ENCODE peak calls at places on chromosomes 1 and 21, in ten cellular contexts. One of them, this sample, is unnamed.

GRCh38 chr21:26964379-26964778 is 2.5 kb downstream of the ADAMTS5 start:
- DNase-seq in T-helper 17 cell: no peak
- DNase-seq in astrocyte of the spinal cord: no peak
- DNase-seq in brain microvascular endothelial cell: no peak
- DNase-seq in choroid plexus epithelial cell: no peak
- DNase-seq in EH: peak
- DNase-seq in heart left ventricle: peak
- DNase-seq in foreskin fibroblast: peak
- DNase-seq in cardiac fibroblast: no peak
- DNase-seq in NCI-H1694: no peak
- DNase-seq in this sample: peak

GRCh38 chr21:43363506-43364260 is 63.2 kb downstream of the SIK1 start:
- DNase-seq in T-helper 17 cell: no peak
- DNase-seq in astrocyte of the spinal cord: no peak
- DNase-seq in brain microvascular endothelial cell: no peak
- DNase-seq in choroid plexus epithelial cell: no peak
- DNase-seq in EH: no peak
- DNase-seq in heart left ventricle: no peak
- DNase-seq in foreskin fibroblast: no peak
- DNase-seq in cardiac fibroblast: no peak
- DNase-seq in NCI-H1694: no peak
- DNase-seq in this sample: no peak

GRCh38 chr1:6329851-6330250 is 63.7 kb downstream of the ACOT7 start:
- DNase-seq in T-helper 17 cell: no peak
- DNase-seq in astrocyte of the spinal cord: peak
- DNase-seq in brain microvascular endothelial cell: no peak
- DNase-seq in choroid plexus epithelial cell: no peak
- DNase-seq in EH: peak
- DNase-seq in heart left ventricle: no peak
- DNase-seq in foreskin fibroblast: peak
- DNase-seq in cardiac fibroblast: peak
- DNase-seq in NCI-H1694: peak
- DNase-seq in this sample: peak

GRCh38 chr21:29224006-29224405 is 74.7 kb upstream of the BACH1 start:
- DNase-seq in T-helper 17 cell: no peak
- DNase-seq in astrocyte of the spinal cord: no peak
- DNase-seq in brain microvascular endothelial cell: no peak
- DNase-seq in choroid plexus epithelial cell: no peak
- DNase-seq in EH: no peak
- DNase-seq in heart left ventricle: no peak
- DNase-seq in foreskin fibroblast: no peak
- DNase-seq in cardiac fibroblast: no peak
- DNase-seq in NCI-H1694: no peak
- DNase-seq in this sample: no peak

GRCh38 chr1:51156752-51157151 is 54.7 kb downstream of the C1orf185 start:
- DNase-seq in T-helper 17 cell: no peak
- DNase-seq in astrocyte of the spinal cord: no peak
- DNase-seq in brain microvascular endothelial cell: no peak
- DNase-seq in choroid plexus epithelial cell: no peak
- DNase-seq in EH: no peak
- DNase-seq in heart left ventricle: no peak
- DNase-seq in foreskin fibroblast: no peak
- DNase-seq in cardiac fibroblast: no peak
- DNase-seq in NCI-H1694: no peak
- DNase-seq in this sample: no peak

GRCh38 chr21:43951911-43952703 is 60.0 kb upstream of the TRAPPC10 start:
- DNase-seq in T-helper 17 cell: no peak
- DNase-seq in astrocyte of the spinal cord: no peak
- DNase-seq in brain microvascular endothelial cell: no peak
- DNase-seq in choroid plexus epithelial cell: no peak
- DNase-seq in EH: no peak
- DNase-seq in heart left ventricle: no peak
- DNase-seq in foreskin fibroblast: no peak
- DNase-seq in cardiac fibroblast: no peak
- DNase-seq in NCI-H1694: no peak
- DNase-seq in this sample: no peak

GRCh38 chr21:39282911-39283310 is 30.5 kb downstream of the BRWD1 start:
- DNase-seq in T-helper 17 cell: no peak
- DNase-seq in astrocyte of the spinal cord: no peak
- DNase-seq in brain microvascular endothelial cell: no peak
- DNase-seq in choroid plexus epithelial cell: no peak
- DNase-seq in EH: no peak
- DNase-seq in heart left ventricle: no peak
- DNase-seq in foreskin fibroblast: no peak
- DNase-seq in cardiac fibroblast: no peak
- DNase-seq in NCI-H1694: no peak
- DNase-seq in this sample: no peak

GRCh38 chr1:78325293-78325692 is 165.5 kb upstream of the PTGFR start:
- DNase-seq in T-helper 17 cell: no peak
- DNase-seq in astrocyte of the spinal cord: no peak
- DNase-seq in brain microvascular endothelial cell: no peak
- DNase-seq in choroid plexus epithelial cell: no peak
- DNase-seq in EH: no peak
- DNase-seq in heart left ventricle: no peak
- DNase-seq in foreskin fibroblast: no peak
- DNase-seq in cardiac fibroblast: no peak
- DNase-seq in NCI-H1694: no peak
- DNase-seq in this sample: no peak

GRCh38 chr1:111516008-111516535 is 12.6 kb upstream of the ADORA3 start:
- DNase-seq in T-helper 17 cell: no peak
- DNase-seq in astrocyte of the spinal cord: peak
- DNase-seq in brain microvascular endothelial cell: peak
- DNase-seq in choroid plexus epithelial cell: peak
- DNase-seq in EH: peak
- DNase-seq in heart left ventricle: peak
- DNase-seq in foreskin fibroblast: peak
- DNase-seq in cardiac fibroblast: peak
- DNase-seq in NCI-H1694: no peak
- DNase-seq in this sample: peak

GRCh38 chr21:32965281-32965680 is 60.5 kb upstream of the OLIG2 start:
- DNase-seq in T-helper 17 cell: no peak
- DNase-seq in astrocyte of the spinal cord: no peak
- DNase-seq in brain microvascular endothelial cell: no peak
- DNase-seq in choroid plexus epithelial cell: no peak
- DNase-seq in EH: no peak
- DNase-seq in heart left ventricle: no peak
- DNase-seq in foreskin fibroblast: no peak
- DNase-seq in cardiac fibroblast: no peak
- DNase-seq in NCI-H1694: no peak
- DNase-seq in this sample: no peak

GRCh38 chr1:199307865-199308264 is 669.0 kb downstream of the PTPRC start:
- DNase-seq in T-helper 17 cell: no peak
- DNase-seq in astrocyte of the spinal cord: no peak
- DNase-seq in brain microvascular endothelial cell: no peak
- DNase-seq in choroid plexus epithelial cell: no peak
- DNase-seq in EH: no peak
- DNase-seq in heart left ventricle: no peak
- DNase-seq in foreskin fibroblast: no peak
- DNase-seq in cardiac fibroblast: no peak
- DNase-seq in NCI-H1694: no peak
- DNase-seq in this sample: no peak

GRCh38 chr21:41977034-41977950 is 23.5 kb upstream of the C2CD2 start:
- DNase-seq in T-helper 17 cell: no peak
- DNase-seq in astrocyte of the spinal cord: no peak
- DNase-seq in brain microvascular endothelial cell: no peak
- DNase-seq in choroid plexus epithelial cell: no peak
- DNase-seq in EH: no peak
- DNase-seq in heart left ventricle: no peak
- DNase-seq in foreskin fibroblast: no peak
- DNase-seq in cardiac fibroblast: no peak
- DNase-seq in NCI-H1694: no peak
- DNase-seq in this sample: no peak